ENCODE peak calls at places on chromosomes 3 and 15, in nine cellular contexts. One of them, this sample, is unnamed.
A peak's percentile ranks its signal among the peaks of the same experiment; 100 is the strongest.

GRCh38 chr3:194051554-194052175 is 84.3 kb upstream of the HES1 start:
- DNase-seq in CD4-positive, CD25-positive, alpha-beta regulatory T cell: peak; percentile 31
- DNase-seq in psoas muscle: no peak
- DNase-seq in stimulated activated CD8-positive, alpha-beta memory T cell treated with anti-CD3 and anti-CD28 coated beads, Interleukin-7, amount 100 ng/mL, for 1 hour: no peak
- DNase-seq in GF-D8: no peak
- DNase-seq in gastrocnemius medialis: no peak
- DNase-seq in neural crest cell: no peak
- DNase-seq in posterior vena cava: no peak
- DNase-seq in NCI-H2081: peak; percentile 80
- DNase-seq in this sample: no peak

GRCh38 chr3:59839283-59839682 is 789.5 kb upstream of the CFAP20DC start:
- DNase-seq in stimulated activated CD8-positive, alpha-beta memory T cell treated with anti-CD3 and anti-CD28 coated beads, Interleukin-7, amount 100 ng/mL, for 1 hour: no peak
- DNase-seq in psoas muscle: no peak
- DNase-seq in gastrocnemius medialis: no peak
- DNase-seq in posterior vena cava: no peak
- DNase-seq in NCI-H2081: no peak
- DNase-seq in neural crest cell: no peak
- DNase-seq in CD4-positive, CD25-positive, alpha-beta regulatory T cell: no peak
- DNase-seq in GF-D8: no peak
- DNase-seq in this sample: no peak

GRCh38 chr3:187519428-187519890 is 150.7 kb downstream of the SST start:
- DNase-seq in gastrocnemius medialis: no peak
- DNase-seq in stimulated activated CD8-positive, alpha-beta memory T cell treated with anti-CD3 and anti-CD28 coated beads, Interleukin-7, amount 100 ng/mL, for 1 hour: no peak
- DNase-seq in posterior vena cava: no peak
- DNase-seq in CD4-positive, CD25-positive, alpha-beta regulatory T cell: no peak
- DNase-seq in NCI-H2081: no peak
- DNase-seq in neural crest cell: no peak
- DNase-seq in psoas muscle: no peak
- DNase-seq in GF-D8: no peak
- DNase-seq in this sample: no peak

GRCh38 chr3:148211725-148212124 is 486.0 kb upstream of the AGTR1 start:
- DNase-seq in NCI-H2081: no peak
- DNase-seq in neural crest cell: no peak
- DNase-seq in psoas muscle: no peak
- DNase-seq in gastrocnemius medialis: no peak
- DNase-seq in posterior vena cava: no peak
- DNase-seq in CD4-positive, CD25-positive, alpha-beta regulatory T cell: no peak
- DNase-seq in stimulated activated CD8-positive, alpha-beta memory T cell treated with anti-CD3 and anti-CD28 coated beads, Interleukin-7, amount 100 ng/mL, for 1 hour: no peak
- DNase-seq in GF-D8: no peak
- DNase-seq in this sample: no peak

GRCh38 chr15:90531147-90531546 is 1.4 kb downstream of the CRTC3 start:
- DNase-seq in posterior vena cava: no peak
- DNase-seq in NCI-H2081: no peak
- DNase-seq in CD4-positive, CD25-positive, alpha-beta regulatory T cell: no peak
- DNase-seq in gastrocnemius medialis: no peak
- DNase-seq in GF-D8: no peak
- DNase-seq in psoas muscle: no peak
- DNase-seq in neural crest cell: no peak
- DNase-seq in stimulated activated CD8-positive, alpha-beta memory T cell treated with anti-CD3 and anti-CD28 coated beads, Interleukin-7, amount 100 ng/mL, for 1 hour: no peak
- DNase-seq in this sample: no peak

GRCh38 chr3:127350172-127351050 is 62.6 kb upstream of the PRR20G start:
- DNase-seq in posterior vena cava: no peak
- DNase-seq in neural crest cell: no peak
- DNase-seq in GF-D8: no peak
- DNase-seq in gastrocnemius medialis: no peak
- DNase-seq in psoas muscle: no peak
- DNase-seq in stimulated activated CD8-positive, alpha-beta memory T cell treated with anti-CD3 and anti-CD28 coated beads, Interleukin-7, amount 100 ng/mL, for 1 hour: no peak
- DNase-seq in NCI-H2081: no peak
- DNase-seq in CD4-positive, CD25-positive, alpha-beta regulatory T cell: no peak
- DNase-seq in this sample: no peak

GRCh38 chr3:2697589-2697988 is 412.6 kb downstream of the IL5RA start:
- DNase-seq in neural crest cell: no peak
- DNase-seq in psoas muscle: no peak
- DNase-seq in gastrocnemius medialis: no peak
- DNase-seq in posterior vena cava: no peak
- DNase-seq in NCI-H2081: no peak
- DNase-seq in CD4-positive, CD25-positive, alpha-beta regulatory T cell: no peak
- DNase-seq in GF-D8: no peak
- DNase-seq in stimulated activated CD8-positive, alpha-beta memory T cell treated with anti-CD3 and anti-CD28 coated beads, Interleukin-7, amount 100 ng/mL, for 1 hour: no peak
- DNase-seq in this sample: no peak

GRCh38 chr15:79168922-79169322 is 78.3 kb upstream of the RASGRF1 start:
- DNase-seq in GF-D8: no peak
- DNase-seq in stimulated activated CD8-positive, alpha-beta memory T cell treated with anti-CD3 and anti-CD28 coated beads, Interleukin-7, amount 100 ng/mL, for 1 hour: no peak
- DNase-seq in CD4-positive, CD25-positive, alpha-beta regulatory T cell: no peak
- DNase-seq in gastrocnemius medialis: no peak
- DNase-seq in posterior vena cava: no peak
- DNase-seq in NCI-H2081: peak; percentile 90
- DNase-seq in neural crest cell: no peak
- DNase-seq in psoas muscle: no peak
- DNase-seq in this sample: no peak

GRCh38 chr3:127064391-127065137 is 81.6 kb downstream of the PLXNA1 start:
- DNase-seq in stimulated activated CD8-positive, alpha-beta memory T cell treated with anti-CD3 and anti-CD28 coated beads, Interleukin-7, amount 100 ng/mL, for 1 hour: no peak
- DNase-seq in gastrocnemius medialis: peak; percentile 41
- DNase-seq in psoas muscle: peak; percentile 9
- DNase-seq in posterior vena cava: peak; percentile 69
- DNase-seq in GF-D8: no peak
- DNase-seq in NCI-H2081: no peak
- DNase-seq in neural crest cell: no peak
- DNase-seq in CD4-positive, CD25-positive, alpha-beta regulatory T cell: no peak
- DNase-seq in this sample: no peak

GRCh38 chr15:34241376-34242350 is 16.8 kb downstream of the EMC4 start:
- DNase-seq in gastrocnemius medialis: no peak
- DNase-seq in NCI-H2081: peak; percentile 48
- DNase-seq in stimulated activated CD8-positive, alpha-beta memory T cell treated with anti-CD3 and anti-CD28 coated beads, Interleukin-7, amount 100 ng/mL, for 1 hour: no peak
- DNase-seq in psoas muscle: no peak
- DNase-seq in GF-D8: no peak
- DNase-seq in CD4-positive, CD25-positive, alpha-beta regulatory T cell: peak; percentile 76
- DNase-seq in neural crest cell: no peak
- DNase-seq in posterior vena cava: no peak
- DNase-seq in this sample: peak; percentile 60

GRCh38 chr3:33597257-33597689 is 120.8 kb downstream of the CLASP2 start:
- DNase-seq in CD4-positive, CD25-positive, alpha-beta regulatory T cell: no peak
- DNase-seq in gastrocnemius medialis: no peak
- DNase-seq in posterior vena cava: no peak
- DNase-seq in GF-D8: peak; percentile 71
- DNase-seq in NCI-H2081: no peak
- DNase-seq in stimulated activated CD8-positive, alpha-beta memory T cell treated with anti-CD3 and anti-CD28 coated beads, Interleukin-7, amount 100 ng/mL, for 1 hour: no peak
- DNase-seq in neural crest cell: no peak
- DNase-seq in psoas muscle: no peak
- DNase-seq in this sample: no peak

GRCh38 chr3:42023380-42023779 is 61.5 kb upstream of the ULK4 start:
- DNase-seq in neural crest cell: no peak
- DNase-seq in NCI-H2081: no peak
- DNase-seq in psoas muscle: no peak
- DNase-seq in stimulated activated CD8-positive, alpha-beta memory T cell treated with anti-CD3 and anti-CD28 coated beads, Interleukin-7, amount 100 ng/mL, for 1 hour: no peak
- DNase-seq in gastrocnemius medialis: no peak
- DNase-seq in posterior vena cava: no peak
- DNase-seq in GF-D8: no peak
- DNase-seq in CD4-positive, CD25-positive, alpha-beta regulatory T cell: peak; percentile 39
- DNase-seq in this sample: no peak

GRCh38 chr3:102586485-102586884 is 151.7 kb downstream of the ZPLD1 start:
- DNase-seq in posterior vena cava: no peak
- DNase-seq in GF-D8: no peak
- DNase-seq in NCI-H2081: no peak
- DNase-seq in stimulated activated CD8-positive, alpha-beta memory T cell treated with anti-CD3 and anti-CD28 coated beads, Interleukin-7, amount 100 ng/mL, for 1 hour: no peak
- DNase-seq in CD4-positive, CD25-positive, alpha-beta regulatory T cell: no peak
- DNase-seq in psoas muscle: no peak
- DNase-seq in neural crest cell: no peak
- DNase-seq in gastrocnemius medialis: no peak
- DNase-seq in this sample: no peak

GRCh38 chr15:68646156-68646555 is 67.4 kb downstream of the CORO2B start:
- DNase-seq in psoas muscle: no peak
- DNase-seq in neural crest cell: no peak
- DNase-seq in gastrocnemius medialis: no peak
- DNase-seq in GF-D8: no peak
- DNase-seq in posterior vena cava: peak; percentile 54
- DNase-seq in CD4-positive, CD25-positive, alpha-beta regulatory T cell: no peak
- DNase-seq in stimulated activated CD8-positive, alpha-beta memory T cell treated with anti-CD3 and anti-CD28 coated beads, Interleukin-7, amount 100 ng/mL, for 1 hour: no peak
- DNase-seq in NCI-H2081: no peak
- DNase-seq in this sample: no peak

GRCh38 chr3:111961461-111962269 is 17.2 kb upstream of the ABHD10 start:
- DNase-seq in NCI-H2081: no peak
- DNase-seq in GF-D8: no peak
- DNase-seq in neural crest cell: no peak
- DNase-seq in psoas muscle: no peak
- DNase-seq in posterior vena cava: no peak
- DNase-seq in stimulated activated CD8-positive, alpha-beta memory T cell treated with anti-CD3 and anti-CD28 coated beads, Interleukin-7, amount 100 ng/mL, for 1 hour: no peak
- DNase-seq in CD4-positive, CD25-positive, alpha-beta regulatory T cell: no peak
- DNase-seq in gastrocnemius medialis: no peak
- DNase-seq in this sample: no peak

This sample was measured in germinal center.